ENCODE peak calls at places on chromosome 2, in seven cellular contexts. H is HepG2, S is gastrocnemius medialis, D is AG04450, P is endodermal cell, F is left lung, Z is IMR-90. U is an unnamed sample.

GRCh38 chr2:222256250-222256649 is 42.5 kb downstream of the PAX3 start:
- DNase-seq in H (no peak), S (no peak), D (no peak), P (peak), F (no peak), Z (no peak), U (no peak)

GRCh38 chr2:207490441-207490840 is 39.3 kb upstream of the CREB1 start:
- DNase-seq in H (no peak), S (no peak), D (no peak), P (no peak), F (no peak), Z (no peak), U (no peak)

GRCh38 chr2:86201951-86202692 is 2.9 kb downstream of the MRPL35 start:
- DNase-seq in H (no peak), S (no peak), D (no peak), P (no peak), F (no peak), Z (no peak), U (no peak)

GRCh38 chr2:28997237-28997846 is 16.2 kb downstream of the TOGARAM2 start:
- DNase-seq in H (no peak), S (no peak), D (no peak), P (no peak), F (no peak), Z (peak), U (peak)

GRCh38 chr2:222637072-222637471 is 18.8 kb downstream of the FARSB start:
- DNase-seq in H (no peak), S (no peak), D (no peak), P (no peak), F (no peak), Z (no peak), U (no peak)

GRCh38 chr2:119223521-119224390 is at the start of gene STEAP3:
- DNase-seq in H (peak), S (peak), D (no peak), P (peak), F (peak), Z (peak), U (peak)

GRCh38 chr2:84319566-84319965 is 139.5 kb downstream of the SUCLG1 start:
- DNase-seq in H (no peak), S (no peak), D (no peak), P (no peak), F (no peak), Z (no peak), U (no peak)

GRCh38 chr2:214904634-214905033 is 95.2 kb upstream of the BARD1 start:
- DNase-seq in H (no peak), S (no peak), D (no peak), P (peak), F (no peak), Z (no peak), U (no peak)

GRCh38 chr2:229642371-229642770 is 72.0 kb downstream of the DNER start:
- DNase-seq in H (no peak), S (no peak), D (no peak), P (no peak), F (no peak), Z (no peak), U (peak)
- H3K27ac ChIP-seq in H (no peak), S (no peak), D (no peak), P (no peak), F (no peak), Z (no peak), U (peak)

GRCh38 chr2:177165103-177165583 is 47.5 kb upstream of the HNRNPA3 start:
- DNase-seq in H (no peak), S (no peak), D (no peak), P (peak), F (no peak), Z (peak), U (peak)

GRCh38 chr2:177161741-177162440 is 50.7 kb upstream of the HNRNPA3 start:
- DNase-seq in H (no peak), S (no peak), D (no peak), P (no peak), F (no peak), Z (peak), U (peak)

GRCh38 chr2:177164584-177165052 is 48.0 kb upstream of the HNRNPA3 start:
- DNase-seq in H (peak), S (peak), D (no peak), P (peak), F (peak), Z (peak), U (peak)

GRCh38 chr2:177165731-177166711 is 46.6 kb upstream of the HNRNPA3 start:
- DNase-seq in H (peak), S (no peak), D (no peak), P (no peak), F (no peak), Z (peak), U (peak)

DNA sequence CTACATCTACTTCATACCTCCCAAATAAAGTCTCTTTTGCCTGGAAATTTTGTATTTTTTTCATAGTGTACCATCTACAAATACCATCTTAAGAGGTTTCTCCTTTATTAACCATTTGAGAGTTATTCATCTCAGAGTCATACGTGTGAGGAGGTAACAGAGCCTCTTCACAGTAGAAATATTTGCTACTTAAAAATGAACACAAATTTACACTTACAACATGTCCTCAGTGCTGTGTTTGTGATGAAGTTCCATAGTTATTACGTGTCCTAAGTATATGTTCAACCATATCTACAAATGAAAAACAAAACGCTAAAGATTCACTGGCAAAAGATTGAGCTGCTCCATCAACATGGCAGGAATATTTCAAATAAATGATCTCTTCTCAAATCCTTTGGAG is 48.5 kb upstream of the HNRNPA3 start:
- DNase-seq in H (no peak), S (no peak), D (no peak), P (no peak), F (no peak), Z (no peak), U (no peak)
- H3K27ac ChIP-seq in H (no peak), S (peak), D (no peak), P (no peak), F (no peak), Z (peak), U (no peak)

DNA sequence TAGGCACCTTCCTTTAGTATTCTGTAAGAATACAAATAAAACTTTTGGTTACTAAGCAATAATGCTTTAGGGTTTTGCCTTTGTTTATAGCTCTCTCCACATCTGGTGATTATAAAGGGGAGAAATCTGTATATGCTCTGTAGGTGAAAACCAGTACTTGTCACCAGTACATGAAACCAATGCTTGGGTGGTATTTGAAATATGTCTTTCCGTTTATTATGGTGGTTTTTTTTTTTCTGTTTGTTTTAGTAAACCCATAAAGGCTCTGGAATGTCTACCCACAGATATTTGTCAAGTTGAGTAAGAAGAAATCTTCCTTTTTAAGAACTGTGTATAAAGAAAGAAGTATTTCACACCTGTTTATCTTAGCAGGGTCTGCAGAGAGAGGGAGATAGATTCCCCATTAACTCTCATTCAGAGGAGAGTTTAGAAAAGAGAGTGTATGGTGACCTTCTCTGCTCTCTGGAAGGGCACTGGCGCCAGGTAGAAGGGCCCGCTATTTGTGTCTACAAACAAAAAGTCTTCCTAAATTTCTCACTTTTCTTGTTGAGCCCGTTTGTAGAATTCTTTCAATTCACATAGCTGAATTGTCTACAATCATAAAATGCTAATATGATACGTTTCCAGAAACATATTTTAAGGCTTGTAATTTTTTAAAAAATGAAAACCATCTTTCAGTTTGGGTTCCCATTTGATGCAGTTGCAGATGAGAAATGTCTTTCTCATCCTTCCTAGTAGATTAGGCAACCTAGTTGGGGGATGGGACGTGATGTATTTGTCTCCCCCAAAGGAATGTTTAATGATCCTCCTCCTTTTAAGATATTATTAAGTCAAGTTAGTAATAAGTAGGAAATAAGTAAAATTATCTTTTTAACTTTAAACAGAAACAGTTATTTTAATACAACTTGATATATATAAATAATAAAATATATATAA is 33.9 kb downstream of the MAP3K20 start:
- DNase-seq in H (peak), S (no peak), D (peak), P (no peak), F (no peak), Z (peak), U (peak)
- H3K27ac ChIP-seq in H (no peak), S (peak), D (no peak), P (no peak), F (peak), Z (peak), U (peak)

DNA sequence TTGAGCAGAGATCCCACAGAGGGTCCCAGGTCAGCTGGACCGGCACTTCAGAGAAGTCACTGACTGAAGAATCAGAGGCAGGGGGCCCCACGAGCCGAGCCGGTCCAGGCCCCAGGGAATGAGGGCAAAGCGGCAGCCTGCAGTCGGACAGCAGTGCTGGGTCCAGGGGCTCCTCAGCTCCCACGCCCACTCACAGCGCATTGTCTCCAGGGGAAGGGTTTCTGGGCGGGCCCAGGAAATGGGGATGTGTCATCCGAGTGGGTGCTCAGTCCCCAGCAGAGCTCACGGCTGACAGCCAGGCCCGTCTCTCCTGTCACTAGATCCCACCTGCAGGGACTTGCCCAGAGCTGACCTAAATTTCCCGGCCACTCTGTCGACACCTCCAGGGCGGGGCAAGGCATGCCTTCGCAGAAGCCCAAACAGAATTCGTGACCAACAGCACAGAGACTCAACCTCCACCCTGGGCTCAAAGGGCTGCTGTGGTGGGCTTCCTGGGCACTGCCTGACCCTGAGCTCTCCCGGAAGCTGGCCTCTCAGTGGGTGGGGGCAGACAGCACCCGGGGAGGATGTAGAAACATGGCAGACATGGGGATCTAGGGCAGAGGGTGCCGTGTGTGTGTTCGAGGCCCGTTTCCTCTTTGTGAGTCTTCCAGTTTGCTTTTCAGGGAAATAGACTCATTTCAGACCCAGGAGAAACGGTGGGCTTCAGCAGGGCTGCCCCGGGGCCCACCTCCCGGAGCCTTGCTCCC is 42.1 kb upstream of the TAF1B start:
- DNase-seq in H (peak), S (peak), D (no peak), P (peak), F (peak), Z (peak), U (peak)
- H3K27ac ChIP-seq in H (no peak), S (peak), D (peak), P (peak), F (peak), Z (peak), U (peak)

GRCh38 chr2:25483584-25484266 is 142.0 kb upstream of the DNMT3A start:
- DNase-seq in H (no peak), S (no peak), D (no peak), P (no peak), F (no peak), Z (no peak), U (no peak)
- H3K27ac ChIP-seq in H (no peak), S (no peak), D (no peak), P (no peak), F (peak), Z (no peak), U (no peak)

U was measured in PC-3.